ENCODE peak calls at places on chromosomes 3 and 15, in four cellular contexts. A is RPMI8226, C is lung microvascular endothelial cell, Z is esophagus squamous epithelium. N is an unnamed sample.

GRCh38 chr3:55805169-55805568 is 318.1 kb upstream of the WNT5A start:
- DNase-seq in A (no peak), C (no peak), Z (no peak), N (no peak)

GRCh38 chr15:67758610-67759300 is 66.6 kb upstream of the SKOR1 start:
- DNase-seq in A (no peak), C (no peak), Z (no peak), N (no peak)

GRCh38 chr15:27258287-27258686 is 287.3 kb downstream of the GABRG3 start:
- DNase-seq in A (no peak), C (no peak), Z (no peak), N (no peak)

GRCh38 chr3:30082652-30083051 is 523.7 kb upstream of the TGFBR2 start:
- DNase-seq in A (no peak), C (no peak), Z (no peak), N (no peak)

GRCh38 chr3:2823016-2823415 is 287.2 kb downstream of the IL5RA start:
- DNase-seq in A (no peak), C (no peak), Z (no peak), N (peak)

GRCh38 chr3:80733522-80734176 is 965.9 kb upstream of the ROBO1 start:
- DNase-seq in A (no peak), C (peak), Z (no peak), N (peak)

GRCh38 chr3:108125550-108126071 is 34.8 kb upstream of the CD47 start:
- DNase-seq in A (peak), C (peak), Z (peak), N (no peak)

GRCh38 chr15:62809106-62809967 is 233.2 kb upstream of the TPM1 start:
- DNase-seq in A (no peak), C (no peak), Z (no peak), N (no peak)

GRCh38 chr15:49847937-49848823 is 227.3 kb downstream of the DTWD1 start:
- DNase-seq in A (no peak), C (peak), Z (no peak), N (no peak)

GRCh38 chr15:68365140-68365745 is 66.7 kb downstream of the ITGA11 start:
- DNase-seq in A (no peak), C (peak), Z (no peak), N (peak)

GRCh38 chr15:62847900-62848489 is 194.6 kb upstream of the TPM1 start:
- DNase-seq in A (peak), C (peak), Z (no peak), N (peak)

GRCh38 chr15:84653910-84654688 is at the start of gene WDR73:
- DNase-seq in A (peak), C (peak), Z (peak), N (peak)

GRCh38 chr3:184602406-184603155 is 41.0 kb downstream of the EPHB3 start:
- DNase-seq in A (no peak), C (no peak), Z (no peak), N (peak)

GRCh38 chr3:138371070-138371950 is 22.9 kb downstream of the MRAS start:
- DNase-seq in A (no peak), C (no peak), Z (no peak), N (peak)

GRCh38 chr3:24494616-24495333 is at the start of gene THRB:
- DNase-seq in A (peak), C (peak), Z (no peak), N (no peak)

GRCh38 chr3:112900088-112900487 is 53.4 kb upstream of the CD200R1L start:
- DNase-seq in A (no peak), C (no peak), Z (no peak), N (no peak)

GRCh38 chr3:63975705-63976104 is 47.6 kb downstream of the PSMD6 start:
- DNase-seq in A (no peak), C (peak), Z (no peak), N (no peak)

GRCh38 chr3:32420138-32420981 is 28.7 kb downstream of the CMTM7 start:
- DNase-seq in A (peak), C (peak), Z (no peak), N (peak)

GRCh38 chr3:44476181-44476599 is 1.3 kb downstream of the ZNF445 start:
- DNase-seq in A (peak), C (peak), Z (no peak), N (peak)

GRCh38 chr15:77436822-77437221 is 16.1 kb downstream of the HMG20A start:
- DNase-seq in A (peak), C (no peak), Z (no peak), N (no peak)

GRCh38 chr3:103337179-103337845 is 902.5 kb downstream of the ZPLD1 start:
- DNase-seq in A (no peak), C (no peak), Z (no peak), N (no peak)

GRCh38 chr3:135311699-135312098 is 516.6 kb downstream of the EPHB1 start:
- DNase-seq in A (no peak), C (no peak), Z (no peak), N (no peak)

GRCh38 chr15:77412972-77413371 is 6.9 kb downstream of the PEAK1 start:
- DNase-seq in A (no peak), C (no peak), Z (no peak), N (no peak)

GRCh38 chr3:105145516-105145915 is 221.2 kb upstream of the ALCAM start:
- DNase-seq in A (no peak), C (no peak), Z (no peak), N (no peak)

GRCh38 chr15:44370830-44371229 is 56.6 kb upstream of the CTDSPL2 start:
- DNase-seq in A (no peak), C (no peak), Z (no peak), N (no peak)

GRCh38 chr3:100500320-100500880 is 8.0 kb downstream of the TMEM45A start:
- DNase-seq in A (no peak), C (no peak), Z (no peak), N (no peak)

GRCh38 chr15:63832620-63833245 is 1.0 kb downstream of the HERC1 start:
- DNase-seq in A (no peak), C (peak), Z (no peak), N (peak)

GRCh38 chr3:126358038-126358815 is 1.0 kb upstream of the KLF15 start:
- DNase-seq in A (peak), C (no peak), Z (no peak), N (peak)

N was measured in MV-4-11.